ENCODE peak calls at places on chromosomes 1 and 21, in ten cellular contexts. P, S, C, T, H, K, Z, W, X and Q are unnamed samples.

GRCh38 chr1:91523462-91523861 is 22.8 kb downstream of the CDC7 start:
- DNase-seq in P (no peak), S (peak; percentile 4), C (no peak), T (no peak), H (no peak), K (no peak), Z (no peak), W (no peak), X (no peak), Q (no peak)

GRCh38 chr21:18443085-18443484 is 39.5 kb upstream of the TMPRSS15 start:
- DNase-seq in P (no peak), S (peak; percentile 5), C (no peak), T (no peak), H (no peak), K (no peak), Z (no peak), W (no peak), X (no peak), Q (no peak)

GRCh38 chr1:180173952-180174351 is 19.3 kb downstream of the QSOX1 start:
- DNase-seq in P (peak; percentile 84), S (no peak), C (no peak), T (no peak), H (no peak), K (no peak), Z (peak; percentile 30), W (peak; percentile 75), X (no peak), Q (no peak)

GRCh38 chr1:36306210-36306901 is at the start of gene SH3D21:
- DNase-seq in P (peak; percentile 49), S (peak; percentile 86), C (no peak), T (peak; percentile 51), H (no peak), K (peak; percentile 71), Z (peak; percentile 33), W (peak; percentile 81), X (no peak), Q (peak; percentile 60)

GRCh38 chr1:18583326-18583941 is 47.2 kb upstream of the PAX7 start:
- DNase-seq in P (peak; percentile 39), S (no peak), C (no peak), T (no peak), H (no peak), K (no peak), Z (peak; percentile 30), W (no peak), X (no peak), Q (no peak)

GRCh38 chr1:182829285-182829932 is 9.7 kb upstream of the DHX9 start:
- DNase-seq in P (no peak), S (no peak), C (no peak), T (peak; percentile 39), H (no peak), K (no peak), Z (no peak), W (no peak), X (no peak), Q (no peak)

GRCh38 chr1:217274927-217275616 is 355.8 kb downstream of the GPATCH2 start:
- DNase-seq in P (no peak), S (no peak), C (no peak), T (no peak), H (no peak), K (peak; percentile 29), Z (no peak), W (no peak), X (peak; percentile 49), Q (no peak)

GRCh38 chr1:58941471-58942289 is 157.8 kb upstream of the JUN start:
- DNase-seq in P (no peak), S (no peak), C (peak; percentile 67), T (no peak), H (no peak), K (no peak), Z (no peak), W (no peak), X (no peak), Q (no peak)

DNA sequence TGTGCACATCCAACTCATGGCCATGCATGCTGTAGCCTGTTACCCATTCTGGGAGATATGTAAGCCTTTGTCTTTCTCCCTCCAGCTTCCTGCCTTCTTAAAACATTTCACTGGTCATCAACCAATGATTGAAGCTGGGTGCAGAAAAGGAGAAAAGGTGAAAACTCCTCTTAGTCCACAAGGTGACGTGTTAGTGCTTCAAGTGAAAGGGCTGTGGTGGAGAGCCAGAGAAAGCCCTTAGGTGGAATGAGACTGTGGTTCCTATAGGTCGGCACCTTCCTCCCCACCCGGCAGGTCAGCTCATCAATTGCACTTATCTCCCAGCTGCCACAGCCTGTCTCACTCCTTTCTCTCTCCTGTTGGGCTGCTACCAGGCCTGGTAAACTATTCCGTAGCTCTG is 30.4 kb downstream of the ERG start:
- DNase-seq in P (no peak), S (no peak), C (no peak), T (no peak), H (no peak), K (no peak), Z (no peak), W (no peak), X (no peak), Q (no peak)
- TF ChIP-seq CTCF in P (no peak), S (no peak), C (no peak), T (no peak), H (no peak), K (no peak), Z (no peak), W (no peak), X (no peak), Q (no peak)

GRCh38 chr1:167054946-167055630 is 35.1 kb downstream of the GPA33 start:
- DNase-seq in P (no peak), S (no peak), C (no peak), T (no peak), H (no peak), K (no peak), Z (no peak), W (no peak), X (no peak), Q (no peak)

GRCh38 chr1:167059729-167060107 is 30.5 kb downstream of the GPA33 start:
- DNase-seq in P (no peak), S (no peak), C (no peak), T (no peak), H (no peak), K (no peak), Z (no peak), W (no peak), X (no peak), Q (no peak)

GRCh38 chr1:167059045-167059728 is 31.0 kb downstream of the GPA33 start:
- DNase-seq in P (peak; percentile 69), S (peak; percentile 75), C (peak; percentile 87), T (peak; percentile 64), H (peak; percentile 39), K (peak; percentile 49), Z (peak; percentile 62), W (peak; percentile 68), X (peak; percentile 69), Q (peak; percentile 65)

GRCh38 chr1:167056529-167057296 is 33.5 kb downstream of the GPA33 start:
- DNase-seq in P (no peak), S (no peak), C (no peak), T (no peak), H (no peak), K (no peak), Z (no peak), W (no peak), X (no peak), Q (no peak)

GRCh38 chr1:167057297-167057688 is 32.9 kb downstream of the GPA33 start:
- DNase-seq in P (no peak), S (peak; percentile 78), C (no peak), T (peak; percentile 48), H (no peak), K (peak; percentile 38), Z (no peak), W (no peak), X (peak; percentile 34), Q (no peak)
- TF ChIP-seq CTCF in P (peak; percentile 41), S (peak; percentile 44), C (peak; percentile 51), T (peak; percentile 59), H (peak; percentile 39), K (peak; percentile 40), Z (peak; percentile 15), W (peak; percentile 21), X (peak; percentile 79), Q (no peak)

DNA sequence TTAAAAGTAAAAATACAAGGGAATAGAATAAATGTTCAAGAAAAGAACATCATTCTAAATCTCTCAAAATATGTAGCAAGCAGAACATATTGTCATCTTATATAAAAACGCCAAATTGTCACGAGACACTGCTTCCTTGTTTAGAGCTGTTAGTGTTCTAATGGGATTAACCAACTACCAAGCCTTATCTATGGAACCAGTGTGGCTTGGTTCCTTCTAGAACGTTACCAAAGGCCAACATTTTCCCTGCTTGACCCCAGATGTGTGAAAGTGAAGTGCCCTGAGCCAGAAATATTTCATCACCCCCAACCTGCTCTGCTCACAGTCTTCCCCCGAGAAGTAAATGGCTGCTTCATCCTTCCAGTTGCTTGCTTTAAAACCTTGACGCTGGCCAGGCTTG is 9.4 kb upstream of the PLEKHM2 start:
- DNase-seq in P (no peak), S (no peak), C (no peak), T (no peak), H (no peak), K (no peak), Z (no peak), W (no peak), X (no peak), Q (no peak)
- TF ChIP-seq CTCF in P (no peak), S (no peak), C (no peak), T (no peak), H (no peak), K (no peak), Z (no peak), W (no peak), X (no peak), Q (no peak)

GRCh38 chr1:1297802-1298424 is 9.8 kb downstream of the ACAP3 start:
- DNase-seq in P (no peak), S (no peak), C (no peak), T (no peak), H (no peak), K (no peak), Z (no peak), W (no peak), X (no peak), Q (no peak)

GRCh38 chr1:1302006-1302430 is 5.7 kb downstream of the ACAP3 start:
- DNase-seq in P (no peak), S (no peak), C (no peak), T (no peak), H (no peak), K (no peak), Z (no peak), W (no peak), X (no peak), Q (no peak)

GRCh38 chr1:1298861-1299685 is 8.7 kb downstream of the ACAP3 start:
- DNase-seq in P (no peak), S (peak; percentile 77), C (no peak), T (no peak), H (no peak), K (no peak), Z (no peak), W (no peak), X (no peak), Q (no peak)

GRCh38 chr1:1300352-1300739 is 7.4 kb downstream of the ACAP3 start:
- DNase-seq in P (no peak), S (no peak), C (no peak), T (no peak), H (no peak), K (no peak), Z (no peak), W (no peak), X (no peak), Q (no peak)

DNA sequence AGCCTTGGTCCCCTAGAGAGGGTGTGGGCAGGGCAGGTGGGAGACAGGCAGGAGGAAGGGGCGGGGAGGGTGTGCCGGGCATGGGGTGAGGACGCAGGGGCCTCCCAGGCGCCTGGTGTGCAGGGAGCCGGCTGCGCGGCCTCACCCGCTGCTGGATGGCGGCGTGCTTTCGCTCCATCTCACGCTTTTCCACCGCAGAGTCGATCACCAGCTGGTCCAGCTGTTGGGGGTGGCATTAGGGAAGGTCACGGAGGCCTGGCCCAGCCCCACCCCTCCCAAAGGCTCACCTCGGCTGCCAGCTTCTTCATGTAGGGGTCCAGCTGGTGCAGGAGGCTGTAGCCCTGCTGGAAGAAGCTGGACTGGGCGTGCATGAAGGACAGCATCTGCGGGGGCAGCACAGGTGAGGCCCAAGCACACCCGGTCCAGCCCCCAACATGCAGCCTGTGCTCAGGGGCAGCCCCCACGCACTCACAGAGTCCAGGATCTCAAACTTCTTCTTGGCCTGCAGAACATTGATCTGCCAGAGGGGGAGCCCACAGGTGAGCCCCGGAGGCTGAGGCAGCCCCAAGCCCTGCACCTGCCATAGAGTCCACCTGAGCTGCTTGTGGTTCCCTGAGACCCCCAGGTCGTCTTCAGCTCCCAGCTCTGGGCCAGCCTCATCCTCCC is 7.9 kb downstream of the ACAP3 start:
- DNase-seq in P (no peak), S (no peak), C (no peak), T (no peak), H (no peak), K (no peak), Z (no peak), W (no peak), X (no peak), Q (no peak)
- TF ChIP-seq CTCF in P (peak; percentile 6), S (peak; percentile 29), C (peak; percentile 32), T (peak; percentile 49), H (peak; percentile 32), K (peak; percentile 39), Z (peak; percentile 20), W (no peak), X (peak; percentile 65), Q (peak; percentile 53)